ENCODE peak calls at places on chromosomes 13 and 19, in seven cellular contexts. A, Z, H, F, N, R and U are unnamed samples.

GRCh38 chr13:30113983-30114491 is 193.3 kb downstream of the KATNAL1 start:
- DNase-seq in N (no peak), Z (no peak), A (no peak), R (no peak), F (peak), H (peak), U (peak)

GRCh38 chr13:98279473-98280175 is 102.6 kb upstream of the RNF113B start:
- DNase-seq in Z (peak), R (no peak), F (peak), N (no peak), A (no peak), H (no peak), U (no peak)

GRCh38 chr13:106291006-106291405 is 244.5 kb downstream of the EFNB2 start:
- DNase-seq in Z (peak), R (peak), A (no peak), F (peak), N (no peak), H (no peak), U (no peak)

GRCh38 chr19:1999856-2000515 is 15.5 kb downstream of the BTBD2 start:
- DNase-seq in Z (no peak), R (no peak), H (no peak), F (no peak), A (no peak), N (no peak), U (no peak)

GRCh38 chr13:110640591-110641029 is 25.3 kb downstream of the NAXD start:
- DNase-seq in F (peak), N (no peak), Z (no peak), A (no peak), R (no peak), H (no peak), U (no peak)

GRCh38 chr13:113589251-113589960 is 4.9 kb downstream of the TFDP1 start:
- DNase-seq in H (no peak), F (no peak), A (peak), Z (no peak), N (no peak), R (no peak), U (no peak)

GRCh38 chr19:51808333-51808986 is 13.5 kb downstream of the FPR3 start:
- DNase-seq in A (no peak), R (peak), N (no peak), Z (no peak), H (no peak), F (no peak), U (no peak)

GRCh38 chr19:14529254-14530004 is at the start of gene TECR:
- DNase-seq in H (peak), N (peak), F (peak), Z (peak), R (peak), A (peak), U (peak)

GRCh38 chr13:27969073-27969865 is at the start of gene CDX2:
- DNase-seq in Z (no peak), A (no peak), F (no peak), N (peak), R (no peak), H (no peak), U (peak)

GRCh38 chr13:102440259-102440936 is 38.5 kb upstream of the FGF14 start:
- DNase-seq in N (peak), R (no peak), A (no peak), Z (peak), F (peak), H (peak), U (no peak)

GRCh38 chr13:105848494-105848893 is 687.0 kb downstream of the EFNB2 start:
- DNase-seq in N (peak), Z (peak), H (no peak), R (no peak), F (no peak), A (no peak), U (no peak)

GRCh38 chr19:45293682-45294081 is 29.0 kb downstream of the CKM start:
- DNase-seq in H (no peak), R (no peak), A (no peak), Z (peak), F (peak), N (no peak), U (no peak)

GRCh38 chr13:112686364-112686763 is 3.5 kb upstream of the ATP11A start:
- DNase-seq in R (peak), N (no peak), Z (no peak), A (peak), H (no peak), F (no peak), U (no peak)

GRCh38 chr19:51660975-51661600 is 14.5 kb upstream of the SIGLEC14 start:
- DNase-seq in A (no peak), F (peak), H (peak), R (peak), Z (peak), N (peak), U (peak)

GRCh38 chr19:47756627-47756929 is 11.2 kb downstream of the NOP53 start:
- DNase-seq in N (no peak), Z (no peak), F (no peak), A (no peak), H (no peak), R (no peak), U (no peak)

GRCh38 chr13:61084983-61085382 is 330.7 kb downstream of the PCDH20 start:
- DNase-seq in A (no peak), Z (peak), F (no peak), N (no peak), H (no peak), R (no peak), U (no peak)

GRCh38 chr13:46607768-46608553 is 55.0 kb downstream of the LRCH1 start:
- DNase-seq in A (no peak), N (no peak), R (no peak), H (peak), Z (no peak), F (peak), U (peak)

GRCh38 chr19:55697698-55698097 is 22.7 kb downstream of the EPN1 start:
- DNase-seq in A (no peak), F (no peak), H (no peak), N (no peak), Z (no peak), R (no peak), U (no peak)

GRCh38 chr19:45670670-45671453 is 2.8 kb downstream of the GIPR start:
- DNase-seq in F (peak), H (peak), Z (peak), N (no peak), R (peak), A (peak), U (peak)

GRCh38 chr13:40116008-40116407 is 460.5 kb downstream of the COG6 start:
- DNase-seq in Z (peak), R (peak), H (peak), A (no peak), N (no peak), F (peak), U (peak)

GRCh38 chr13:94902722-94903407 is 190.5 kb upstream of the SOX21 start:
- DNase-seq in H (no peak), Z (no peak), R (no peak), N (no peak), A (no peak), F (no peak), U (no peak)

GRCh38 chr13:45807520-45808099 is 43.9 kb downstream of the SIAH3 start:
- DNase-seq in F (peak), R (peak), N (peak), Z (peak), A (no peak), H (peak), U (peak)

GRCh38 chr13:77699059-77699680 is 1.7 kb downstream of the SLAIN1 start:
- DNase-seq in Z (no peak), F (no peak), H (no peak), N (no peak), A (no peak), R (no peak), U (no peak)

GRCh38 chr19:19372656-19373416 is 32.6 kb upstream of the GATAD2A start:
- DNase-seq in Z (peak), H (peak), N (no peak), F (peak), A (no peak), R (peak), U (peak)